ENCODE peak calls at places on chromosomes 3 and 15, in four cellular contexts. J, U, E and F are unnamed samples.

GRCh38 chr3:129625071-129625874 is 18.8 kb upstream of the PLXND1 start:
- DNase-seq in U (no peak), J (no peak), E (peak; percentile 47), F (no peak)

GRCh38 chr3:191357909-191358308 is 27.6 kb upstream of the UTS2B start:
- DNase-seq in J (no peak), U (no peak), E (no peak), F (no peak)

GRCh38 chr15:20340931-20341661 is 200.5 kb downstream of the GOLGA6L6 start:
- DNase-seq in J (no peak), U (no peak), E (peak; percentile 32), F (no peak)

GRCh38 chr3:181052256-181052655 is 62.7 kb upstream of the DNAJC19 start:
- DNase-seq in U (no peak), J (no peak), E (no peak), F (no peak)

GRCh38 chr3:16513141-16514020 is at the start of gene RFTN1:
- DNase-seq in U (no peak), J (no peak), E (peak; percentile 73), F (no peak)

GRCh38 chr3:185401319-185401955 is 38.5 kb downstream of the MAP3K13 start:
- DNase-seq in J (no peak), E (peak; percentile 66), U (no peak), F (no peak)

GRCh38 chr3:185846041-185846440 is 21.2 kb upstream of the IGF2BP2 start:
- DNase-seq in J (peak; percentile 17), E (no peak), U (no peak), F (no peak)

GRCh38 chr3:41652931-41653330 is 309.0 kb downstream of the ULK4 start:
- DNase-seq in U (no peak), E (no peak), J (no peak), F (no peak)

GRCh38 chr15:76333720-76334437 is 2.7 kb upstream of the ISL2 start:
- DNase-seq in E (peak; percentile 56), U (no peak), J (peak; percentile 64), F (peak; percentile 85)

GRCh38 chr3:120988994-120989393 is 81.0 kb downstream of the STXBP5L start:
- DNase-seq in U (no peak), E (no peak), J (no peak), F (no peak)

GRCh38 chr15:85667491-85668424 is 127.0 kb downstream of the KLHL25 start:
- DNase-seq in U (no peak), E (no peak), J (no peak), F (peak; percentile 53)

GRCh38 chr15:59491062-59491461 is 53.1 kb downstream of the FAM81A start:
- DNase-seq in E (no peak), J (no peak), U (no peak), F (no peak)

GRCh38 chr15:59492389-59493377 is 54.7 kb downstream of the FAM81A start:
- DNase-seq in E (peak; percentile 70), J (peak; percentile 41), U (peak; percentile 40), F (peak; percentile 65)
- TF ChIP-seq POLR2AphosphoS5 in E (no peak), J (no peak), U (no peak), F (no peak)

DNA sequence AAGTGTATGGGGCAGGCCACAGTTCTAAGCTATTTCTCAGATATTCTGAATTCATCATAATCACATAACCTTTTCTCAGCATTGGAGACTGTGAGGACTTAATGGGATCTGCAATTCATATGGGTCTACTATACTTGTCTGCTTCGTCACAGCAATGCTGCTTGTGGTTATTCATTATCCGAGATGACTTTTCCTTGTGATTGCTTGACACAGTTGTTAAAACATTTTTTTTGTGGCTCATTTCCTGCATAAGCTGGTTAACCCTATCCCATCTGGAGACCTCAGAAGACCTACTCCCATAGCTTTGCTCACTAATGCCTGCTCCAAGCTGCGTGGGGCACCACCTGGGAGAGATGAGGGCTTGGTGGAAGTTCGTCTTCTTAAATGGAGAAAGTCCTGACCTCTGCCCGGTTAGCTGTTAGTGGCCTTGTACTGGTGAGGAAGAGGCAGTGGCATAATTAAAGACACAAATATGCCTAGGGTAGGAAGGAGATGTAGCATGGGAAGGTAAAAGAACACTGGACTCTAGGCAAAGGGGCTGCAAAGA is 360.8 kb downstream of the CHST2 start:
- DNase-seq in J (no peak), U (no peak), E (no peak), F (no peak)
- TF ChIP-seq FOXM1 in J (no peak), U (no peak), E (no peak), F (no peak)

GRCh38 chr3:172317481-172317880 is 130.8 kb downstream of the GHSR start:
- DNase-seq in J (no peak), E (no peak), U (no peak), F (no peak)

GRCh38 chr3:172313671-172314070 is 134.6 kb downstream of the GHSR start:
- DNase-seq in E (no peak), J (no peak), U (no peak), F (no peak)

GRCh38 chr3:172316758-172317157 is 131.5 kb downstream of the GHSR start:
- DNase-seq in E (no peak), J (no peak), U (no peak), F (no peak)

GRCh38 chr3:172314616-172315015 is 133.6 kb downstream of the GHSR start:
- DNase-seq in E (no peak), U (no peak), J (no peak), F (no peak)

GRCh38 chr3:172315401-172316091 is 132.7 kb downstream of the GHSR start:
- DNase-seq in U (no peak), E (no peak), J (peak; percentile 27), F (no peak)
- TF ChIP-seq POLR2AphosphoS5 in U (no peak), E (no peak), J (no peak), F (no peak)

GRCh38 chr3:115698851-115699535 is 75.7 kb downstream of the GAP43 start:
- DNase-seq in E (peak; percentile 28), J (no peak), U (no peak), F (no peak)
- TF ChIP-seq FOXM1 in E (no peak), J (no peak), U (no peak), F (no peak)

GRCh38 chr3:72487946-72488735 is 360.1 kb downstream of the SHQ1 start:
- DNase-seq in J (no peak), U (no peak), E (no peak), F (no peak)
- TF ChIP-seq POLR2AphosphoS5 in J (no peak), U (no peak), E (no peak), F (no peak)

GRCh38 chr3:140974900-140975299 is 33.3 kb downstream of the SLC25A36 start:
- DNase-seq in U (no peak), E (no peak), J (no peak), F (no peak)

DNA sequence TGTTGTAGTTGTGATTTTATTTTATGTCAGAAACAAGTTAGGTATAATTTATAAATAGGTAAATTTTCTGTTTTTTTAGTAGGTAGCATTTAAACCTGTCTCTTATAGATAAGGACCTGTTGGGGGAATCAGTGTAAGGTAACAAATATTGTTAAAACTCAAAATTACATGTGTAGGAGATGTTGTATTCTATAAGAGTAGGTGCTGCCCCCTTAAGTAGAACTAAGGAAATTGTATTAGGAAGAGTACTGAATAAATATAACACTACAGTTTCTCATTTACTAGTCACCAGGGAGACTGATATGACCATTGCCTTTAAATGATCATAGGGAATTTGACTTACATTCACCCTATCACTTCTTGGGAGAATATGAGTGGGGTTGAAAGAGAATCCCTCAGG is 31.2 kb downstream of the SLC25A36 start:
- DNase-seq in J (no peak), U (no peak), E (no peak), F (peak; percentile 41)
- TF ChIP-seq FOXM1 in J (no peak), U (no peak), E (no peak), F (no peak)

GRCh38 chr3:110419096-110419495 is 652.5 kb upstream of the NECTIN3 start:
- DNase-seq in U (no peak), E (no peak), J (no peak), F (no peak)

GRCh38 chr3:110420158-110420641 is 651.4 kb upstream of the NECTIN3 start:
- DNase-seq in J (no peak), U (no peak), E (no peak), F (no peak)

GRCh38 chr3:110419571-110419970 is 652.0 kb upstream of the NECTIN3 start:
- DNase-seq in U (no peak), J (no peak), E (no peak), F (no peak)

GRCh38 chr3:110423276-110423675 is 648.3 kb upstream of the NECTIN3 start:
- DNase-seq in U (no peak), J (no peak), E (no peak), F (no peak)
- TF ChIP-seq POLR2AphosphoS5 in U (no peak), J (no peak), E (no peak), F (no peak)

GRCh38 chr3:70973558-70973957 is 610.0 kb downstream of the FOXP1 start:
- DNase-seq in E (no peak), J (no peak), U (no peak), F (no peak)
- TF ChIP-seq FOXM1 in E (no peak), J (no peak), U (no peak), F (no peak)

DNA sequence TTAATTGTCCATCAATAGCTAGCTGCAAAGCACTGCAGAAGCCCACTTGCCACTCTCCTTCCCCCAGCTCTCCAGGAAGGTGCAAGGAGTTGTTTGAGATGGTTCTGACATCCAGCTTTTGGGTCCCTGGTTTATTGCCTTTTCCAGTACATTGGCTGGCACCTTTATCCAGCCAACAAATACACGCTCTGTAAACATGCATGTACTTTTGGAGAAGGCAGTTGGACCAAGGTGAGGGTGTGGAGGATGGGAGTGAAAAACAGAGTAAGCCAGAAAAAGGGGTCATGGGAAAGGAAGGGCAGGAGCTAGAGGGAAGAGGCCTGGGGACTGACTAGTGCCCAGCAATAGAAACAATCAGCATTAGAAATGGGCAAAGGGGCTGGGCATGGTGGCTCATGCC is 102.7 kb downstream of the CGNL1 start:
- DNase-seq in E (no peak), J (no peak), U (no peak), F (no peak)
- TF ChIP-seq POLR2AphosphoS5 in E (no peak), J (no peak), U (no peak), F (no peak)